ENCODE peak calls at places on chromosomes 11 and 22, in eight cellular contexts. One of them, this sample, is unnamed.

GRCh38 chr11:119355091-119355843 is 8.8 kb upstream of the MFRP start:
- DNase-seq in Peyer's patch: peak
- DNase-seq in naive thymus-derived CD8-positive, alpha-beta T cell: no peak
- DNase-seq in left ventricle myocardium inferior: no peak
- DNase-seq in thoracic aorta: no peak
- DNase-seq in NCI-H2029: no peak
- DNase-seq in HEK293T: no peak
- DNase-seq in astrocyte of the cerebellum: no peak
- DNase-seq in this sample: no peak

GRCh38 chr11:132856032-132856431 is 676.3 kb downstream of the OPCML start:
- DNase-seq in Peyer's patch: no peak
- DNase-seq in naive thymus-derived CD8-positive, alpha-beta T cell: no peak
- DNase-seq in left ventricle myocardium inferior: no peak
- DNase-seq in thoracic aorta: no peak
- DNase-seq in NCI-H2029: no peak
- DNase-seq in HEK293T: no peak
- DNase-seq in astrocyte of the cerebellum: no peak
- DNase-seq in this sample: no peak

GRCh38 chr22:22823126-22823804 is 64.4 kb upstream of the IGLL5 start:
- DNase-seq in Peyer's patch: no peak
- DNase-seq in naive thymus-derived CD8-positive, alpha-beta T cell: no peak
- DNase-seq in left ventricle myocardium inferior: no peak
- DNase-seq in thoracic aorta: no peak
- DNase-seq in NCI-H2029: no peak
- DNase-seq in HEK293T: no peak
- DNase-seq in astrocyte of the cerebellum: no peak
- DNase-seq in this sample: no peak

GRCh38 chr22:41752011-41752975 is 48.2 kb upstream of the CCDC134 start:
- DNase-seq in Peyer's patch: no peak
- DNase-seq in naive thymus-derived CD8-positive, alpha-beta T cell: no peak
- DNase-seq in left ventricle myocardium inferior: no peak
- DNase-seq in thoracic aorta: no peak
- DNase-seq in NCI-H2029: no peak
- DNase-seq in HEK293T: no peak
- DNase-seq in astrocyte of the cerebellum: no peak
- DNase-seq in this sample: no peak

GRCh38 chr11:61480936-61481335 is 27.6 kb upstream of the LRRC10B start:
- DNase-seq in Peyer's patch: no peak
- DNase-seq in naive thymus-derived CD8-positive, alpha-beta T cell: no peak
- DNase-seq in left ventricle myocardium inferior: no peak
- DNase-seq in thoracic aorta: no peak
- DNase-seq in NCI-H2029: peak
- DNase-seq in HEK293T: peak
- DNase-seq in astrocyte of the cerebellum: no peak
- DNase-seq in this sample: peak

GRCh38 chr11:45737056-45737455 is 67.9 kb upstream of the SLC35C1 start:
- DNase-seq in Peyer's patch: no peak
- DNase-seq in naive thymus-derived CD8-positive, alpha-beta T cell: no peak
- DNase-seq in left ventricle myocardium inferior: no peak
- DNase-seq in thoracic aorta: no peak
- DNase-seq in NCI-H2029: no peak
- DNase-seq in HEK293T: no peak
- DNase-seq in astrocyte of the cerebellum: no peak
- DNase-seq in this sample: no peak

GRCh38 chr11:77046060-77046501 is 11.9 kb downstream of the B3GNT6 start:
- DNase-seq in Peyer's patch: peak
- DNase-seq in naive thymus-derived CD8-positive, alpha-beta T cell: peak
- DNase-seq in left ventricle myocardium inferior: no peak
- DNase-seq in thoracic aorta: no peak
- DNase-seq in NCI-H2029: no peak
- DNase-seq in HEK293T: peak
- DNase-seq in astrocyte of the cerebellum: no peak
- DNase-seq in this sample: peak

GRCh38 chr11:5596611-5597201 is at the start of gene TRIM6:
- DNase-seq in Peyer's patch: peak
- DNase-seq in naive thymus-derived CD8-positive, alpha-beta T cell: no peak
- DNase-seq in left ventricle myocardium inferior: peak
- DNase-seq in thoracic aorta: no peak
- DNase-seq in NCI-H2029: no peak
- DNase-seq in HEK293T: peak
- DNase-seq in astrocyte of the cerebellum: no peak
- DNase-seq in this sample: no peak

GRCh38 chr11:95230054-95231034 is 658 bp downstream of the SESN3 start:
- DNase-seq in Peyer's patch: no peak
- DNase-seq in naive thymus-derived CD8-positive, alpha-beta T cell: peak
- DNase-seq in left ventricle myocardium inferior: no peak
- DNase-seq in thoracic aorta: no peak
- DNase-seq in NCI-H2029: no peak
- DNase-seq in HEK293T: peak
- DNase-seq in astrocyte of the cerebellum: no peak
- DNase-seq in this sample: peak

GRCh38 chr11:70628881-70629844 is 230.8 kb downstream of the CTTN start:
- DNase-seq in Peyer's patch: peak
- DNase-seq in naive thymus-derived CD8-positive, alpha-beta T cell: no peak
- DNase-seq in left ventricle myocardium inferior: peak
- DNase-seq in thoracic aorta: no peak
- DNase-seq in NCI-H2029: no peak
- DNase-seq in HEK293T: no peak
- DNase-seq in astrocyte of the cerebellum: no peak
- DNase-seq in this sample: no peak

GRCh38 chr22:40408718-40409612 is 38.6 kb downstream of the SGSM3 start:
- DNase-seq in Peyer's patch: no peak
- DNase-seq in naive thymus-derived CD8-positive, alpha-beta T cell: no peak
- DNase-seq in left ventricle myocardium inferior: no peak
- DNase-seq in thoracic aorta: no peak
- DNase-seq in NCI-H2029: no peak
- DNase-seq in HEK293T: no peak
- DNase-seq in astrocyte of the cerebellum: no peak
- DNase-seq in this sample: no peak

GRCh38 chr11:70158201-70158600 is 44.9 kb upstream of the FADD start:
- DNase-seq in Peyer's patch: no peak
- DNase-seq in naive thymus-derived CD8-positive, alpha-beta T cell: no peak
- DNase-seq in left ventricle myocardium inferior: no peak
- DNase-seq in thoracic aorta: no peak
- DNase-seq in NCI-H2029: no peak
- DNase-seq in HEK293T: peak
- DNase-seq in astrocyte of the cerebellum: no peak
- DNase-seq in this sample: peak

GRCh38 chr22:44393066-44393465 is 80.3 kb upstream of the SHISAL1 start:
- DNase-seq in Peyer's patch: peak
- DNase-seq in naive thymus-derived CD8-positive, alpha-beta T cell: no peak
- DNase-seq in left ventricle myocardium inferior: peak
- DNase-seq in thoracic aorta: no peak
- DNase-seq in NCI-H2029: no peak
- DNase-seq in HEK293T: no peak
- DNase-seq in astrocyte of the cerebellum: no peak
- DNase-seq in this sample: no peak

GRCh38 chr11:61162092-61162935 is 1.1 kb upstream of the VPS37C start:
- DNase-seq in Peyer's patch: no peak
- DNase-seq in naive thymus-derived CD8-positive, alpha-beta T cell: peak
- DNase-seq in left ventricle myocardium inferior: no peak
- DNase-seq in thoracic aorta: no peak
- DNase-seq in NCI-H2029: no peak
- DNase-seq in HEK293T: no peak
- DNase-seq in astrocyte of the cerebellum: no peak
- DNase-seq in this sample: no peak

GRCh38 chr11:114399903-114400221 is 449 bp downstream of the C11orf71 start:
- DNase-seq in Peyer's patch: no peak
- DNase-seq in naive thymus-derived CD8-positive, alpha-beta T cell: no peak
- DNase-seq in left ventricle myocardium inferior: no peak
- DNase-seq in thoracic aorta: peak
- DNase-seq in NCI-H2029: peak
- DNase-seq in HEK293T: no peak
- DNase-seq in astrocyte of the cerebellum: no peak
- DNase-seq in this sample: peak

This sample was measured in NCI-H1092 treated with DMSO at 0.1 percent for 48 hours.